ENCODE peak calls at places on chromosome 6, in ten cellular contexts. Y is RCC 7860; C is activated CD4-positive, CD25-positive, alpha-beta regulatory T cell treated with anti-CD3 and anti-CD28 coated beads, Interleukin-2, amount 50 U/mL, for 72 hours; P is iPS DF 6.9; K is stimulated activated CD4-positive, alpha-beta T cell treated with anti-CD3 and anti-CD28 coated beads, Interleukin-1b, Interleukin-23, amount 100 ng/mL, for 4 hours; W is NCI-H1105; F is left cardiac atrium; G is stromal cell of bone marrow; E is upper lobe of right lung; A is left lung. T is an unnamed sample.

GRCh38 chr6:156765117-156765516 is 12.1 kb upstream of the ARID1B start:
- DNase-seq in Y (no peak), C (no peak), P (no peak), K (no peak), W (no peak), F (no peak), G (no peak), E (no peak), A (no peak), T (no peak)

GRCh38 chr6:157019115-157019628 is 242.0 kb downstream of the ARID1B start:
- DNase-seq in Y (peak; percentile 26), C (no peak), P (no peak), K (no peak), W (peak; percentile 36), F (no peak), G (no peak), E (no peak), A (no peak), T (no peak)

GRCh38 chr6:113591896-113592827 is 265.0 kb upstream of the MARCKS start:
- DNase-seq in Y (no peak), C (no peak), P (no peak), K (no peak), W (peak; percentile 39), F (no peak), G (no peak), E (no peak), A (no peak), T (no peak)

GRCh38 chr6:169533656-169534421 is 168.0 kb downstream of the WDR27 start:
- DNase-seq in Y (no peak), C (no peak), P (no peak), K (no peak), W (no peak), F (no peak), G (no peak), E (no peak), A (no peak), T (no peak)

GRCh38 chr6:25193147-25193864 is 85.9 kb upstream of the CARMIL1 start:
- DNase-seq in Y (peak; percentile 83), C (no peak), P (no peak), K (no peak), W (no peak), F (peak; percentile 61), G (peak; percentile 96), E (no peak), A (no peak), T (no peak)

GRCh38 chr6:112035446-112035845 is 18.5 kb upstream of the CCN6 start:
- DNase-seq in Y (no peak), C (no peak), P (no peak), K (no peak), W (no peak), F (no peak), G (peak; percentile 38), E (no peak), A (no peak), T (no peak)

GRCh38 chr6:90402831-90403192 is 106.2 kb upstream of the BACH2 start:
- DNase-seq in Y (no peak), C (no peak), P (no peak), K (no peak), W (no peak), F (no peak), G (no peak), E (no peak), A (no peak), T (no peak)

GRCh38 chr6:167793421-167793820 is 33.3 kb upstream of the AFDN start:
- DNase-seq in Y (no peak), C (no peak), P (no peak), K (no peak), W (no peak), F (no peak), G (no peak), E (no peak), A (no peak), T (no peak)

GRCh38 chr6:155561262-155561970 is 105.8 kb upstream of the NOX3 start:
- DNase-seq in Y (no peak), C (no peak), P (no peak), K (no peak), W (no peak), F (no peak), G (no peak), E (no peak), A (no peak), T (no peak)

GRCh38 chr6:170205534-170206316 is 85.2 kb downstream of the DLL1 start:
- DNase-seq in Y (no peak), C (no peak), P (no peak), K (no peak), W (no peak), F (no peak), G (no peak), E (no peak), A (no peak), T (no peak)

GRCh38 chr6:52124126-52125121 is 37.0 kb upstream of the PKHD1 start:
- DNase-seq in Y (peak; percentile 82), C (no peak), P (no peak), K (no peak), W (no peak), F (no peak), G (no peak), E (no peak), A (no peak), T (no peak)

GRCh38 chr6:133788556-133788955 is 100.4 kb upstream of the TCF21 start:
- DNase-seq in Y (no peak), C (no peak), P (no peak), K (no peak), W (no peak), F (no peak), G (no peak), E (no peak), A (no peak), T (no peak)

GRCh38 chr6:158849899-158850806 is 31.0 kb upstream of the EZR start:
- DNase-seq in Y (peak; percentile 99), C (no peak), P (no peak), K (peak; percentile 43), W (no peak), F (no peak), G (peak; percentile 75), E (no peak), A (no peak), T (no peak)

GRCh38 chr6:105972440-105972839 is 113.7 kb upstream of the PRDM1 start:
- DNase-seq in Y (no peak), C (no peak), P (no peak), K (no peak), W (no peak), F (no peak), G (no peak), E (no peak), A (no peak), T (no peak)

GRCh38 chr6:16401868-16402267 is 163.5 kb downstream of the GMPR start:
- DNase-seq in Y (no peak), C (no peak), P (no peak), K (no peak), W (no peak), F (no peak), G (no peak), E (no peak), A (no peak), T (no peak)

GRCh38 chr6:15968519-15968918 is 160.4 kb upstream of the MYLIP start:
- DNase-seq in Y (no peak), C (no peak), P (no peak), K (no peak), W (no peak), F (no peak), G (no peak), E (no peak), A (no peak), T (no peak)

GRCh38 chr6:142735182-142735581 is 209.8 kb downstream of the HIVEP2 start:
- DNase-seq in Y (no peak), C (no peak), P (no peak), K (no peak), W (no peak), F (no peak), G (no peak), E (no peak), A (no peak), T (no peak)

T was measured in NCI-H1930.